ENCODE peak calls at places on chromosomes 4 and X, in six cellular contexts. J is PC-3; H is lower lobe of right lung; Z is mucosa of descending colon; D is activated CD8-positive, alpha-beta T cell treated with anti-CD3 and anti-CD28 coated beads for 36 hours; V is left lung. I is an unnamed sample.

GRCh38 chr4:121785479-121785878 is 15.6 kb upstream of the EXOSC9 start:
- ATAC-seq in J (no peak), H (no peak), Z (no peak), D (no peak), V (no peak), I (peak)

GRCh38 chr4:69743476-69744156 is 16.8 kb downstream of the SULT1B1 start:
- ATAC-seq in J (no peak), H (peak), Z (no peak), D (no peak), V (no peak), I (no peak)

GRCh38 chr4:174496631-174497442 is 25.5 kb downstream of the HPGD start:
- ATAC-seq in J (peak), H (no peak), Z (peak), D (no peak), V (no peak), I (no peak)

GRCh38 chr4:145722561-145722960 is 42.6 kb downstream of the C4orf51 start:
- ATAC-seq in J (peak), H (no peak), Z (no peak), D (no peak), V (no peak), I (no peak)

GRCh38 chr4:158299459-158300007 is 89.2 kb downstream of the TMEM144 start:
- ATAC-seq in J (no peak), H (no peak), Z (peak), D (no peak), V (no peak), I (no peak)

GRCh38 chrX:121349263-121349662 is 301.9 kb downstream of the GLUD2 start:
- ATAC-seq in J (no peak), H (no peak), Z (no peak), D (no peak), V (no peak), I (no peak)

GRCh38 chr4:153571006-153571545 is 104.9 kb downstream of the TMEM131L start:
- ATAC-seq in J (no peak), H (no peak), Z (no peak), D (no peak), V (no peak), I (no peak)

GRCh38 chr4:61532324-61532723 is 332.2 kb downstream of the ADGRL3 start:
- ATAC-seq in J (no peak), H (no peak), Z (no peak), D (no peak), V (no peak), I (no peak)

GRCh38 chr4:2399631-2400190 is 18.7 kb downstream of the ZFYVE28 start:
- ATAC-seq in J (no peak), H (no peak), Z (no peak), D (no peak), V (no peak), I (no peak)

GRCh38 chrX:68878977-68879376 is 50.2 kb downstream of the EFNB1 start:
- ATAC-seq in J (no peak), H (no peak), Z (peak), D (no peak), V (no peak), I (no peak)

GRCh38 chr4:101114936-101115372 is 232.4 kb downstream of the PPP3CA start:
- ATAC-seq in J (peak), H (peak), Z (peak), D (no peak), V (peak), I (no peak)

GRCh38 chr4:87745058-87745842 is 54.1 kb upstream of the IBSP start:
- ATAC-seq in J (no peak), H (peak), Z (no peak), D (no peak), V (no peak), I (no peak)

GRCh38 chr4:82124365-82124764 is 249.4 kb downstream of the HNRNPD start:
- ATAC-seq in J (no peak), H (no peak), Z (no peak), D (no peak), V (no peak), I (no peak)

GRCh38 chr4:106502106-106502699 is 133.6 kb upstream of the GIMD1 start:
- ATAC-seq in J (peak), H (peak), Z (peak), D (peak), V (peak), I (no peak)

GRCh38 chrX:79375340-79375739 is 8.2 kb upstream of the ITM2A start:
- ATAC-seq in J (no peak), H (no peak), Z (peak), D (no peak), V (no peak), I (no peak)

GRCh38 chrX:106716004-106716403 is 10.5 kb upstream of the RNF128 start:
- ATAC-seq in J (no peak), H (no peak), Z (peak), D (no peak), V (no peak), I (no peak)

GRCh38 chr4:186844059-186844681 is 120.5 kb upstream of the FAT1 start:
- ATAC-seq in J (peak), H (peak), Z (peak), D (no peak), V (peak), I (peak)

GRCh38 chr4:38509551-38509950 is 154.4 kb upstream of the KLF3 start:
- ATAC-seq in J (no peak), H (no peak), Z (peak), D (peak), V (no peak), I (no peak)

GRCh38 chrX:129631850-129632249 is 22.9 kb downstream of the APLN start:
- ATAC-seq in J (no peak), H (no peak), Z (no peak), D (no peak), V (no peak), I (no peak)

GRCh38 chrX:13069771-13070410 is 25.5 kb upstream of the FAM9C start:
- ATAC-seq in J (peak), H (no peak), Z (no peak), D (no peak), V (no peak), I (no peak)

GRCh38 chr4:80197132-80197573 is at the start of gene PRDM8:
- ATAC-seq in J (no peak), H (peak), Z (peak), D (peak), V (no peak), I (no peak)

GRCh38 chr4:85587952-85588351 is 113.0 kb downstream of the ARHGAP24 start:
- ATAC-seq in J (no peak), H (no peak), Z (no peak), D (no peak), V (no peak), I (no peak)

GRCh38 chrX:6614516-6614915 is 79.6 kb upstream of the VCX3A start:
- ATAC-seq in J (no peak), H (no peak), Z (no peak), D (no peak), V (no peak), I (no peak)

GRCh38 chr4:170853422-170854021 is 763.8 kb upstream of the AADAT start:
- ATAC-seq in J (no peak), H (peak), Z (peak), D (no peak), V (peak), I (no peak)

GRCh38 chr4:187504974-187505797 is 490.4 kb upstream of the ZFP42 start:
- ATAC-seq in J (no peak), H (no peak), Z (no peak), D (no peak), V (no peak), I (no peak)

GRCh38 chrX:46649421-46650260 is 76.1 kb downstream of the CHST7 start:
- ATAC-seq in J (no peak), H (peak), Z (peak), D (no peak), V (no peak), I (no peak)

GRCh38 chr4:106495498-106495897 is 126.9 kb upstream of the GIMD1 start:
- ATAC-seq in J (no peak), H (no peak), Z (no peak), D (no peak), V (no peak), I (no peak)

GRCh38 chrX:65528293-65528692 is 6.3 kb downstream of the LAS1L start:
- ATAC-seq in J (no peak), H (no peak), Z (no peak), D (no peak), V (no peak), I (no peak)

GRCh38 chr4:91268913-91269312 is 1034.9 kb upstream of the GRID2 start:
- ATAC-seq in J (no peak), H (no peak), Z (no peak), D (no peak), V (no peak), I (no peak)

GRCh38 chr4:3518511-3518880 is 13.7 kb downstream of the LRPAP1 start:
- ATAC-seq in J (no peak), H (no peak), Z (no peak), D (no peak), V (no peak), I (no peak)

GRCh38 chrX:102339312-102340298 is 92.6 kb downstream of the NXF2 start:
- ATAC-seq in J (no peak), H (no peak), Z (no peak), D (peak), V (no peak), I (no peak)

GRCh38 chrX:15854080-15854655 is 445 bp downstream of the AP1S2 start:
- ATAC-seq in J (peak), H (peak), Z (peak), D (peak), V (peak), I (peak)
- TF ChIP-seq CTCF in J (peak), H (peak), Z (no peak), D (peak), V (no peak), I (no peak)

DNA sequence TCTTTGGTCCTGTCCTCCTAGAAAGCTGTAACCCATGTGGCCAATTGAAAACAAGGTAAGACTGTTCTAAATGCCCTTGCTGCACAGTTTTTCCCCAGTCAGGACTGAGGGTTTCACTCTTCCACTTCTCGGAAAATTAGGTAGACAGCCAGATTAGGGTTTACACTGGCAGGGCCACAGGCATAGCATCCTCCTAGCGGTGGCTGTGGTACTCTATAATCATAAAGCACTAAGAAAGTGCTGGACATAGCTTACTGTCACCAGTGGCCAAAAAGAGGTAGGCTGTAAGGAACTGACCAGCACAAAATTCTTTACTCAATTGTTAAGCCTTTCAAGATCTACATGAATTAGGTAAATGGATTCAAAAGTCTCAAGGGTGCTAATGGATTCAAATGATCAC is 11.6 kb upstream of the USP46 start:
- ATAC-seq in J (peak), H (no peak), Z (no peak), D (no peak), V (no peak), I (no peak)
- TF ChIP-seq CTCF in J (peak), H (no peak), Z (no peak), D (no peak), V (no peak), I (no peak)

DNA sequence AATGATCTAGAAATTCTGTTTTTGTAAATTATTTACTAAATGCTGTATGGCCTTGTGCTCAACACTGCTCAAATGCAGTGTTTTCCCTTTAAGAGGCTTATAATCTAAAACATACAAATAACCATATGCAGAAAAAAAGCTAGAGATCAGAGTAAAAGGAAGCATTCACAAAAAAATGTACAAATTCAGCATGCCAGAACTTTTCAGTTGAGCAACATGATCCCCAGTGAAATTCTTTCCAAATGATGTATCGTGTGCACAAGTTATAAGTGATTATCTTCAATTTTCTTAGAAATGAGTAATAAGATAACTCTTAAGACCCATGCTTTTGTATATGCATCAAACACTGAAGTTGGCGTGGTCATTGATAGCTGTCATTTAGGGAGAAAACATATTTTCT is 5.0 kb downstream of the GPC3 start:
- ATAC-seq in J (no peak), H (no peak), Z (no peak), D (no peak), V (no peak), I (no peak)
- TF ChIP-seq CTCF in J (no peak), H (no peak), Z (no peak), D (no peak), V (no peak), I (no peak)

GRCh38 chr4:136097676-136098075 is 1434.6 kb downstream of the PCDH18 start:
- ATAC-seq in J (no peak), H (no peak), Z (no peak), D (no peak), V (no peak), I (no peak)
- TF ChIP-seq CTCF in J (no peak), H (no peak), Z (no peak), D (no peak), V (no peak), I (no peak)

GRCh38 chr4:144611850-144612249 is 34.1 kb upstream of the HHIP start:
- ATAC-seq in J (peak), H (no peak), Z (peak), D (no peak), V (peak), I (no peak)
- TF ChIP-seq CTCF in J (peak), H (no peak), Z (no peak), D (no peak), V (no peak), I (no peak)